ENCODE peak calls at places on chromosomes 1 and 21, in eight cellular contexts. D is activated CD4-positive, alpha-beta T cell treated with anti-CD3 and anti-CD28 coated beads for 36 hours; O is tibial artery; C is NCI-H2029; Z is activated CD8-positive, alpha-beta memory T cell treated with anti-CD3 and anti-CD28 coated beads for 48 hours; V is activated B cell treated with CpG ODN at 0.5 μM for 24 hours; F is GM19239; T is Caco-2. P is an unnamed sample.

GRCh38 chr21:29163381-29164115 is 33.1 kb downstream of the MAP3K7CL start:
- DNase-seq in D (no peak), O (no peak), C (no peak), Z (no peak), V (no peak), F (no peak), T (no peak), P (no peak)

GRCh38 chr1:39987869-39988268 is 32.9 kb downstream of the MFSD2A start:
- DNase-seq in D (no peak), O (no peak), C (no peak), Z (no peak), V (no peak), F (no peak), T (no peak), P (peak)

GRCh38 chr21:29033871-29034270 is 9.4 kb downstream of the USP16 start:
- DNase-seq in D (no peak), O (no peak), C (no peak), Z (no peak), V (no peak), F (no peak), T (no peak), P (no peak)

GRCh38 chr21:46420241-46421190 is 38.2 kb upstream of the DIP2A start:
- DNase-seq in D (no peak), O (no peak), C (no peak), Z (no peak), V (no peak), F (no peak), T (no peak), P (no peak)

GRCh38 chr1:95627244-95627643 is 393.2 kb downstream of the RWDD3 start:
- DNase-seq in D (no peak), O (no peak), C (no peak), Z (no peak), V (no peak), F (no peak), T (no peak), P (no peak)

GRCh38 chr1:161072751-161073449 is 3.2 kb upstream of the ARHGAP30 start:
- DNase-seq in D (no peak), O (no peak), C (no peak), Z (no peak), V (no peak), F (no peak), T (no peak), P (no peak)

GRCh38 chr1:91549041-91549735 is 48.5 kb downstream of the CDC7 start:
- DNase-seq in D (peak), O (no peak), C (no peak), Z (no peak), V (no peak), F (no peak), T (no peak), P (no peak)

GRCh38 chr1:21742578-21742977 is 40.4 kb downstream of the USP48 start:
- DNase-seq in D (no peak), O (no peak), C (no peak), Z (no peak), V (no peak), F (no peak), T (no peak), P (no peak)

GRCh38 chr1:182163821-182164223 is 102.3 kb upstream of the ZNF648 start:
- DNase-seq in D (no peak), O (peak), C (no peak), Z (no peak), V (no peak), F (no peak), T (no peak), P (peak)

GRCh38 chr1:242966892-242967291 is 288.2 kb downstream of the CEP170 start:
- DNase-seq in D (no peak), O (no peak), C (no peak), Z (no peak), V (no peak), F (no peak), T (no peak), P (no peak)

GRCh38 chr1:17696417-17697301 is 58.5 kb upstream of the ACTL8 start:
- DNase-seq in D (no peak), O (no peak), C (no peak), Z (no peak), V (no peak), F (no peak), T (no peak), P (no peak)

GRCh38 chr1:58781541-58782307 is 2.1 kb downstream of the JUN start:
- DNase-seq in D (peak), O (peak), C (peak), Z (peak), V (peak), F (no peak), T (peak), P (peak)

GRCh38 chr1:232873931-232874330 is 68.7 kb downstream of the MAP10 start:
- DNase-seq in D (no peak), O (no peak), C (no peak), Z (no peak), V (no peak), F (no peak), T (no peak), P (no peak)

GRCh38 chr1:229119876-229120275 is 151.0 kb upstream of the RAB4A start:
- DNase-seq in D (no peak), O (no peak), C (no peak), Z (no peak), V (no peak), F (no peak), T (no peak), P (no peak)

GRCh38 chr21:25387665-25388064 is 219.6 kb downstream of the MRPL39 start:
- DNase-seq in D (no peak), O (no peak), C (no peak), Z (no peak), V (no peak), F (no peak), T (no peak), P (no peak)

GRCh38 chr1:47753808-47754207 is 243.4 kb downstream of the TRABD2B start:
- DNase-seq in D (no peak), O (no peak), C (no peak), Z (no peak), V (no peak), F (no peak), T (no peak), P (no peak)

GRCh38 chr1:90802622-90803021 is 85.5 kb upstream of the BARHL2 start:
- DNase-seq in D (no peak), O (no peak), C (no peak), Z (no peak), V (no peak), F (no peak), T (no peak), P (no peak)

GRCh38 chr21:42563261-42564045 is 49.8 kb downstream of the SLC37A1 start:
- DNase-seq in D (no peak), O (peak), C (no peak), Z (no peak), V (no peak), F (no peak), T (peak), P (no peak)

GRCh38 chr1:151534662-151535278 is 5.3 kb upstream of the TUFT1 start:
- DNase-seq in D (peak), O (peak), C (no peak), Z (peak), V (peak), F (peak), T (peak), P (peak)

GRCh38 chr1:12380316-12381249 is 150.8 kb downstream of the VPS13D start:
- DNase-seq in D (no peak), O (no peak), C (no peak), Z (no peak), V (no peak), F (no peak), T (no peak), P (no peak)

GRCh38 chr1:159187647-159188374 is 16.4 kb downstream of the CADM3 start:
- DNase-seq in D (no peak), O (no peak), C (no peak), Z (no peak), V (no peak), F (no peak), T (no peak), P (no peak)

GRCh38 chr1:61220531-61220930 is 138.2 kb downstream of the NFIA start:
- DNase-seq in D (no peak), O (no peak), C (no peak), Z (no peak), V (no peak), F (no peak), T (no peak), P (no peak)

GRCh38 chr1:18646091-18646775 is 15.6 kb downstream of the PAX7 start:
- DNase-seq in D (no peak), O (no peak), C (no peak), Z (no peak), V (no peak), F (no peak), T (no peak), P (no peak)

GRCh38 chr21:15224346-15225086 is 159.7 kb upstream of the NRIP1 start:
- DNase-seq in D (no peak), O (no peak), C (no peak), Z (no peak), V (no peak), F (no peak), T (no peak), P (no peak)

GRCh38 chr1:179229214-179230140 is at the start of gene ABL2:
- DNase-seq in D (peak), O (no peak), C (peak), Z (peak), V (peak), F (peak), T (peak), P (no peak)

GRCh38 chr1:207021139-207021861 is 11.3 kb downstream of the C1orf116 start:
- DNase-seq in D (no peak), O (no peak), C (no peak), Z (no peak), V (no peak), F (no peak), T (no peak), P (peak)

GRCh38 chr1:9066945-9067807 is 2.3 kb downstream of the SLC2A5 start:
- DNase-seq in D (no peak), O (peak), C (no peak), Z (no peak), V (no peak), F (no peak), T (no peak), P (peak)

GRCh38 chr1:203765029-203765837 is at the start of gene LAX1:
- DNase-seq in D (peak), O (no peak), C (no peak), Z (peak), V (peak), F (peak), T (no peak), P (no peak)

GRCh38 chr1:172670316-172670715 is 11.4 kb downstream of the FASLG start:
- DNase-seq in D (peak), O (no peak), C (no peak), Z (no peak), V (no peak), F (no peak), T (no peak), P (no peak)

P was measured in pons.